ENCODE peak calls at places on chromosome 5, in five cellular contexts. Z, Y, L, R and G are unnamed samples.

GRCh38 chr5:142685418-142686209 is at the start of gene FGF1:
- DNase-seq in Z (no peak), L (no peak), R (no peak), Y (no peak), G (peak)

GRCh38 chr5:173479711-173480110 is 136.7 kb downstream of the BOD1 start:
- DNase-seq in Y (no peak), R (no peak), Z (no peak), L (peak), G (no peak)

GRCh38 chr5:98794414-98795080 is 21.1 kb downstream of the RGMB start:
- DNase-seq in Z (no peak), R (no peak), Y (no peak), L (no peak), G (no peak)

GRCh38 chr5:38078161-38078560 is 180.2 kb upstream of the EGFLAM start:
- DNase-seq in L (peak), Z (no peak), Y (no peak), R (no peak), G (peak)

GRCh38 chr5:80961376-80962281 is 1.5 kb downstream of the RASGRF2 start:
- DNase-seq in L (peak), Y (peak), Z (no peak), R (no peak), G (no peak)

GRCh38 chr5:179796877-179797608 is 3.3 kb downstream of the LTC4S start:
- DNase-seq in Z (no peak), Y (no peak), R (peak), L (no peak), G (no peak)

GRCh38 chr5:43602456-43602817 is 543 bp upstream of the NNT start:
- DNase-seq in Y (peak), L (peak), R (peak), Z (no peak), G (peak)

GRCh38 chr5:30347858-30348257 is 845.6 kb upstream of the CDH6 start:
- DNase-seq in Y (no peak), Z (no peak), R (no peak), L (no peak), G (no peak)

GRCh38 chr5:73282923-73283322 is 109.9 kb downstream of the TMEM174 start:
- DNase-seq in Y (no peak), R (no peak), L (no peak), Z (no peak), G (no peak)

GRCh38 chr5:139148986-139149385 is 49.2 kb downstream of the SIL1 start:
- DNase-seq in L (no peak), R (no peak), Y (no peak), Z (no peak), G (peak)
- TF ChIP-seq CTCF in L (no peak), R (no peak), Y (no peak), Z (no peak), G (no peak)

DNA sequence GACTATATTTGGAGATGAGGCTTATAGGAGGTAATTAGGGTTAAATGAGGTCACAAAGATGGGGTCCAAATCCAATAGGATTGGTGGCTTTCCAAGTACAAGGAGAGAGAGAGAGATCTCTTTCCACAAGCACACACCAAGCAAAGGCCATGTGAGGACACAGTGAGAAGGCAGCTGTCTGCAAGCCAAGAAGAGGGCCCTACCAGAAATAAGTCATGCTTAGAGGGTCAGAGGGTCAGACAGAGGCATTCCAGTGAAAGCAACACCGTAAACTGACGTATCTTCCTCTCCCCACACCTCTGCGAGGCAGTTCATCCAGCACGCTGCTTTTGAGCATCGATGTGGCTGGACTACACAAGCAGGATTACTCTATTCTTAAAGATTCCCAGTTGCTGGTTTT is 87.9 kb downstream of the SLC1A3 start:
- DNase-seq in Z (no peak), Y (no peak), R (no peak), L (peak), G (no peak)
- TF ChIP-seq CTCF in Z (no peak), Y (no peak), R (no peak), L (no peak), G (no peak)

GRCh38 chr5:177507596-177508216 is 1.9 kb downstream of the DOK3 start:
- DNase-seq in Z (no peak), L (no peak), Y (no peak), R (no peak), G (no peak)
- TF ChIP-seq CTCF in Z (no peak), L (no peak), Y (no peak), R (no peak), G (no peak)

DNA sequence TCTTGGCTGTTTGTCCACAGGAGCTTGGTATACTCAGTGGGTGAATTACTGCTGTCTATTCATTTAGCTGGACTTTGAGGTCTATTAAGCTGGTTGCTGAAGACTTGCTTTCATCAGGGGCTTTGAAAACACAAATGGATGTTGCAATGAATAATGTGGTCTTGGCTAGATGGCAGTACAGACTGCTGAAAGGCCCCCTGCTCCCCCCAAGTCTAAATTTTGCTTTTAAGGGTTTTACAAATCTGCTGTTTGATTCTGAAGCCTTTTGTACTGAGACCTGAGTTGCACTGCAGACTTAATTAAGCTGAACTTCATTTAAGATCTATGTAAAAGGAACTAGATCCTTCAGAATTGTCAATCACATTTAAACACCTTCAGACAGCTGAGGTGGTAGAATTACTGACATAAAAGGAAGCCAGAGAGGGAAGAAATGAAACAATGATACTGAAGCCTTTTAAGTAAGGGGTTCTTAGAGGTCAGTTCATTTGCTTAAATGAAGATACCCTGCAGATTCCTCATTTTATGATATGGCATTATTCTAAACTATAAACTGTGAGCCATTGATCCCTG is 37.3 kb downstream of the KCTD16 start:
- DNase-seq in Y (peak), L (no peak), R (no peak), Z (no peak), G (no peak)
- TF ChIP-seq CTCF in Y (peak), L (peak), R (no peak), Z (no peak), G (no peak)

GRCh38 chr5:76175051-76175666 is 92.0 kb downstream of the SV2C start:
- DNase-seq in Y (peak), R (peak), Z (no peak), L (peak), G (peak)
- TF ChIP-seq CTCF in Y (peak), R (peak), Z (peak), L (peak), G (peak)